ENCODE peak calls at places on chromosomes 12 and 14, in eight cellular contexts. B is naive thymus-derived CD4-positive, alpha-beta T cell; I is stromal cell of bone marrow; H is HTR-8/SVneo; G is SJSA1; Q is tibial nerve; X is psoas muscle; N is progenitor cell of endocrine pancreas. O is an unnamed sample.

GRCh38 chr12:32561931-32562341 is 117.2 kb upstream of the DNM1L start:
- DNase-seq in B (no peak), I (no peak), H (no peak), G (no peak), Q (no peak), X (no peak), N (no peak), O (peak)

GRCh38 chr12:118023461-118023860 is 7.0 kb downstream of the RFC5 start:
- DNase-seq in B (no peak), I (no peak), H (no peak), G (no peak), Q (no peak), X (no peak), N (no peak), O (no peak)

GRCh38 chr12:45122776-45123380 is 72.0 kb upstream of the DBX2 start:
- DNase-seq in B (no peak), I (peak), H (peak), G (no peak), Q (no peak), X (no peak), N (no peak), O (peak)

GRCh38 chr12:113297621-113298471 is 37.1 kb downstream of the SLC8B1 start:
- DNase-seq in B (no peak), I (no peak), H (no peak), G (no peak), Q (no peak), X (peak), N (no peak), O (no peak)

GRCh38 chr14:68688872-68689371 is 103.9 kb downstream of the ZFP36L1 start:
- DNase-seq in B (no peak), I (no peak), H (no peak), G (no peak), Q (no peak), X (no peak), N (no peak), O (peak)

GRCh38 chr14:20782280-20782890 is 1.3 kb downstream of the RNASE6 start:
- DNase-seq in B (no peak), I (no peak), H (no peak), G (no peak), Q (no peak), X (no peak), N (no peak), O (no peak)

GRCh38 chr14:30214456-30215090 is 286.9 kb upstream of the PRKD1 start:
- DNase-seq in B (no peak), I (peak), H (peak), G (no peak), Q (peak), X (no peak), N (no peak), O (peak)

GRCh38 chr14:30283822-30284446 is 275.0 kb upstream of the G2E3 start:
- DNase-seq in B (no peak), I (peak), H (peak), G (no peak), Q (peak), X (no peak), N (no peak), O (peak)

GRCh38 chr12:76591461-76591860 is 31.9 kb upstream of the OSBPL8 start:
- DNase-seq in B (no peak), I (peak), H (no peak), G (no peak), Q (no peak), X (no peak), N (no peak), O (no peak)